ENCODE peak calls at places on chromosomes 2 and 18, in eight cellular contexts. H is Kasumi-1, T is KG1, Y is NCI-H1105 treated with DMSO at 0.1 percent for 48 hours, R is cardiac muscle cell, X is AG09319, F is ELF-1, C is HuH-7. S is an unnamed sample.

GRCh38 chr2:235539773-235540172 is 45.9 kb downstream of the AGAP1 start:
- DNase-seq in T (no peak), F (no peak), C (no peak), X (no peak), H (no peak), R (no peak), Y (no peak), S (no peak)

GRCh38 chr2:188346059-188346458 is 54.4 kb downstream of the GULP1 start:
- DNase-seq in F (no peak), C (no peak), Y (no peak), H (no peak), R (no peak), X (no peak), T (no peak), S (no peak)

GRCh38 chr2:113228991-113229716 is 49.6 kb downstream of the PAX8 start:
- DNase-seq in X (no peak), T (no peak), Y (no peak), C (no peak), H (no peak), F (no peak), R (no peak), S (no peak)

GRCh38 chr2:9629222-9630000 is 1.4 kb downstream of the YWHAQ start:
- DNase-seq in R (no peak), Y (no peak), F (no peak), X (no peak), H (peak), C (no peak), T (no peak), S (no peak)

GRCh38 chr2:9749546-9750223 is 93.6 kb upstream of the TAF1B start:
- DNase-seq in R (no peak), F (no peak), X (no peak), Y (no peak), H (no peak), C (no peak), T (no peak), S (no peak)

GRCh38 chr2:26034597-26035067 is 748 bp downstream of the RAB10 start:
- DNase-seq in R (peak), X (no peak), F (no peak), T (no peak), Y (peak), H (peak), C (no peak), S (no peak)

GRCh38 chr2:200352631-200353030 is 46.1 kb downstream of the SPATS2L start:
- DNase-seq in R (peak), H (no peak), T (no peak), F (peak), C (no peak), X (no peak), Y (no peak), S (no peak)

GRCh38 chr2:240714747-240715725 is 23.4 kb downstream of the AQP12A start:
- DNase-seq in R (no peak), T (no peak), C (no peak), Y (peak), H (no peak), X (no peak), F (no peak), S (no peak)

GRCh38 chr2:46229134-46230063 is 67.8 kb upstream of the EPAS1 start:
- DNase-seq in Y (no peak), T (no peak), R (no peak), F (peak), H (no peak), X (no peak), C (no peak), S (peak)

GRCh38 chr2:118710481-118710880 is 137.0 kb downstream of the EN1 start:
- DNase-seq in X (no peak), Y (no peak), R (no peak), H (no peak), T (no peak), C (no peak), F (no peak), S (no peak)

GRCh38 chr2:95728878-95729511 is 137.2 kb downstream of the TRIM43 start:
- DNase-seq in Y (peak), X (peak), H (peak), R (peak), T (peak), C (peak), F (peak), S (peak)

GRCh38 chr18:61797691-61798590 is 94.9 kb downstream of the RNF152 start:
- DNase-seq in T (no peak), C (no peak), H (no peak), Y (peak), R (no peak), X (no peak), F (no peak), S (no peak)

S was measured in GM18507.